ENCODE peak calls at places on chromosome 4, in four cellular contexts. A, E, T and N are unnamed samples.

GRCh38 chr4:112766422-112766821 is 129.5 kb downstream of the LARP7 start:
- DNase-seq in T (peak), A (no peak), E (no peak), N (peak)

GRCh38 chr4:83002329-83002728 is 8.3 kb downstream of the LIN54 start:
- DNase-seq in T (no peak), E (no peak), A (no peak), N (no peak)

GRCh38 chr4:20287246-20287645 is 35.5 kb downstream of the SLIT2 start:
- DNase-seq in T (no peak), A (no peak), E (no peak), N (no peak)

GRCh38 chr4:180106122-180106521 is 2137.1 kb upstream of the TENM3 start:
- DNase-seq in T (peak), E (no peak), A (no peak), N (no peak)

GRCh38 chr4:118995693-118996391 is 107.2 kb downstream of the SYNPO2 start:
- DNase-seq in T (no peak), E (no peak), A (no peak), N (no peak)

GRCh38 chr4:86822136-86822535 is 27.0 kb downstream of the SLC10A6 start:
- DNase-seq in A (no peak), T (no peak), E (no peak), N (no peak)

GRCh38 chr4:46878641-46879040 is 30.4 kb downstream of the COX7B2 start:
- DNase-seq in E (no peak), A (no peak), T (no peak), N (no peak)

GRCh38 chr4:38163216-38164006 is 203.2 kb downstream of the PTTG2 start:
- DNase-seq in E (no peak), T (peak), A (no peak), N (peak)

GRCh38 chr4:136329042-136329662 is 1203.1 kb downstream of the PCDH18 start:
- DNase-seq in E (no peak), A (no peak), T (no peak), N (no peak)

GRCh38 chr4:95213361-95213760 is 335.4 kb downstream of the UNC5C start:
- DNase-seq in T (no peak), A (no peak), E (no peak), N (no peak)

GRCh38 chr4:1215347-1216075 is 33.4 kb downstream of the CTBP1 start:
- DNase-seq in A (no peak), T (peak), E (no peak), N (no peak)

GRCh38 chr4:124433500-124433899 is 279.0 kb downstream of the ANKRD50 start:
- DNase-seq in E (no peak), T (peak), A (no peak), N (no peak)

GRCh38 chr4:182537031-182537617 is 293.9 kb downstream of the TENM3 start:
- DNase-seq in A (no peak), T (no peak), E (no peak), N (no peak)

GRCh38 chr4:38768968-38769394 is 13.8 kb downstream of the TLR10 start:
- DNase-seq in A (no peak), T (peak), E (no peak), N (peak)

GRCh38 chr4:165106518-165106917 is 6.1 kb downstream of the TMEM192 start:
- DNase-seq in A (no peak), E (peak), T (no peak), N (no peak)

GRCh38 chr4:52037730-52038108 is 380 bp downstream of the SGCB start:
- DNase-seq in E (peak), A (no peak), T (peak), N (peak)

GRCh38 chr4:29972121-29972520 is 748.0 kb upstream of the PCDH7 start:
- DNase-seq in T (peak), A (no peak), E (no peak), N (no peak)

GRCh38 chr4:71609651-71610050 is 174.2 kb downstream of the GC start:
- DNase-seq in T (no peak), E (no peak), A (no peak), N (no peak)

GRCh38 chr4:8362483-8362882 is 78.0 kb downstream of the ACOX3 start:
- DNase-seq in A (no peak), E (no peak), T (no peak), N (peak)

GRCh38 chr4:181264908-181265307 is 978.3 kb upstream of the TENM3 start:
- DNase-seq in E (no peak), A (no peak), T (no peak), N (no peak)

GRCh38 chr4:72977936-72978485 is 91.5 kb downstream of the COX18 start:
- DNase-seq in E (no peak), T (no peak), A (no peak), N (peak)